ENCODE peak calls at places on chromosomes 4 and X, in six cellular contexts. One of them, this sample, is unnamed. For H3K4me1 and H3K27me3, the result is how much of the 10 kb centered on the place peaks cover.

GRCh38 chrX:38882894-38883620 is 81.8 kb downstream of the MID1IP1 start:
- DNase-seq in colonic mucosa: no peak
- DNase-seq in heart left ventricle: no peak
- DNase-seq in esophagus muscularis mucosa: no peak
- DNase-seq in testis: no peak
- DNase-seq in GM23338: no peak
- DNase-seq in this sample: no peak

GRCh38 chrX:110665636-110666035 is 130.0 kb downstream of the CHRDL1 start:
- DNase-seq in colonic mucosa: peak
- DNase-seq in heart left ventricle: no peak
- DNase-seq in esophagus muscularis mucosa: no peak
- DNase-seq in testis: peak
- DNase-seq in GM23338: peak
- DNase-seq in this sample: peak

GRCh38 chr4:24720979-24721378 is 74.4 kb upstream of the SOD3 start:
- DNase-seq in colonic mucosa: no peak
- DNase-seq in heart left ventricle: no peak
- DNase-seq in esophagus muscularis mucosa: no peak
- DNase-seq in testis: no peak
- DNase-seq in GM23338: peak
- DNase-seq in this sample: no peak

GRCh38 chr4:105122334-105122733 is 24.3 kb upstream of the TET2 start:
- DNase-seq in colonic mucosa: no peak
- DNase-seq in heart left ventricle: no peak
- DNase-seq in esophagus muscularis mucosa: no peak
- DNase-seq in testis: no peak
- DNase-seq in GM23338: peak
- DNase-seq in this sample: no peak

GRCh38 chrX:101078716-101079115 is at the start of gene TMEM35A:
- DNase-seq in colonic mucosa: peak
- DNase-seq in heart left ventricle: no peak
- DNase-seq in esophagus muscularis mucosa: no peak
- DNase-seq in testis: no peak
- DNase-seq in GM23338: peak
- DNase-seq in this sample: no peak

GRCh38 chr4:152462047-152462446 is 73.8 kb downstream of the FBXW7 start:
- DNase-seq in colonic mucosa: no peak
- DNase-seq in heart left ventricle: no peak
- DNase-seq in esophagus muscularis mucosa: no peak
- DNase-seq in testis: no peak
- DNase-seq in GM23338: no peak
- DNase-seq in this sample: no peak

GRCh38 chr4:111466821-111467605 is 678.2 kb upstream of the FAM241A start:
- DNase-seq in colonic mucosa: no peak
- DNase-seq in heart left ventricle: no peak
- DNase-seq in esophagus muscularis mucosa: no peak
- DNase-seq in testis: no peak
- DNase-seq in GM23338: no peak
- DNase-seq in this sample: no peak

GRCh38 chr4:173990879-173991231 is 292.6 kb downstream of the FBXO8 start:
- DNase-seq in colonic mucosa: peak
- DNase-seq in heart left ventricle: peak
- DNase-seq in esophagus muscularis mucosa: no peak
- DNase-seq in testis: peak
- DNase-seq in GM23338: peak
- DNase-seq in this sample: no peak

GRCh38 chrX:51420610-51421009 is 75.8 kb downstream of the NUDT11 start:
- DNase-seq in colonic mucosa: peak
- DNase-seq in heart left ventricle: no peak
- DNase-seq in esophagus muscularis mucosa: no peak
- DNase-seq in testis: peak
- DNase-seq in GM23338: peak
- DNase-seq in this sample: peak

GRCh38 chr4:128284317-128284716 is 3.3 kb downstream of the PGRMC2 start:
- DNase-seq in colonic mucosa: no peak
- DNase-seq in heart left ventricle: no peak
- DNase-seq in esophagus muscularis mucosa: no peak
- DNase-seq in testis: no peak
- DNase-seq in GM23338: no peak
- DNase-seq in this sample: no peak

GRCh38 chr4:127732623-127733199 is 2.5 kb downstream of the SLC25A31 start:
- DNase-seq in colonic mucosa: no peak
- DNase-seq in heart left ventricle: no peak
- DNase-seq in esophagus muscularis mucosa: no peak
- DNase-seq in testis: no peak
- DNase-seq in GM23338: peak
- DNase-seq in this sample: no peak

GRCh38 chr4:26330946-26331345 is 10.1 kb downstream of the RBPJ start:
- DNase-seq in colonic mucosa: no peak
- DNase-seq in heart left ventricle: no peak
- DNase-seq in esophagus muscularis mucosa: no peak
- DNase-seq in testis: no peak
- DNase-seq in GM23338: peak
- DNase-seq in this sample: no peak

GRCh38 chr4:129676934-129677333 is 581.0 kb downstream of the C4orf33 start:
- DNase-seq in colonic mucosa: no peak
- DNase-seq in heart left ventricle: no peak
- DNase-seq in esophagus muscularis mucosa: no peak
- DNase-seq in testis: no peak
- DNase-seq in GM23338: no peak
- DNase-seq in this sample: no peak

GRCh38 chrX:109327271-109327670 is 154.6 kb downstream of the GUCY2F start:
- DNase-seq in colonic mucosa: no peak
- DNase-seq in heart left ventricle: no peak
- DNase-seq in esophagus muscularis mucosa: no peak
- DNase-seq in testis: no peak
- DNase-seq in GM23338: no peak
- DNase-seq in this sample: no peak

GRCh38 chrX:97858592-97858991 is 974.9 kb downstream of the RPA4 start:
- DNase-seq in colonic mucosa: no peak
- DNase-seq in heart left ventricle: no peak
- DNase-seq in esophagus muscularis mucosa: no peak
- DNase-seq in testis: no peak
- DNase-seq in GM23338: no peak
- DNase-seq in this sample: no peak

GRCh38 chr4:155407480-155407879 is 30.7 kb upstream of the MAP9 start:
- DNase-seq in colonic mucosa: no peak
- DNase-seq in heart left ventricle: no peak
- DNase-seq in esophagus muscularis mucosa: no peak
- DNase-seq in testis: no peak
- DNase-seq in GM23338: no peak
- DNase-seq in this sample: no peak

GRCh38 chrX:71367396-71367795 is 1.2 kb downstream of the TAF1 start:
- DNase-seq in colonic mucosa: no peak
- DNase-seq in heart left ventricle: no peak
- DNase-seq in esophagus muscularis mucosa: no peak
- DNase-seq in testis: no peak
- DNase-seq in GM23338: no peak
- DNase-seq in this sample: no peak

GRCh38 chr4:165199286-165199685 is 8.1 kb upstream of the KLHL2 start:
- DNase-seq in colonic mucosa: no peak
- DNase-seq in heart left ventricle: no peak
- DNase-seq in esophagus muscularis mucosa: no peak
- DNase-seq in testis: no peak
- DNase-seq in GM23338: no peak
- DNase-seq in this sample: no peak

GRCh38 chr4:185357733-185358440 is 37.8 kb downstream of the LRP2BP start:
- DNase-seq in colonic mucosa: no peak
- DNase-seq in heart left ventricle: no peak
- DNase-seq in esophagus muscularis mucosa: no peak
- DNase-seq in testis: no peak
- DNase-seq in GM23338: no peak
- DNase-seq in this sample: no peak

GRCh38 chr4:107531927-107532326 is 188.1 kb downstream of the PAPSS1 start:
- DNase-seq in colonic mucosa: peak
- DNase-seq in heart left ventricle: no peak
- DNase-seq in esophagus muscularis mucosa: no peak
- DNase-seq in testis: no peak
- DNase-seq in GM23338: no peak
- DNase-seq in this sample: no peak

GRCh38 chr4:56937262-56937661 is 29.6 kb downstream of the REST start:
- DNase-seq in colonic mucosa: no peak
- DNase-seq in heart left ventricle: no peak
- DNase-seq in esophagus muscularis mucosa: no peak
- DNase-seq in testis: no peak
- DNase-seq in GM23338: no peak
- DNase-seq in this sample: no peak

GRCh38 chrX:110045421-110045820 is 42.5 kb downstream of the TMEM164 start:
- DNase-seq in colonic mucosa: no peak
- DNase-seq in heart left ventricle: no peak
- DNase-seq in esophagus muscularis mucosa: no peak
- DNase-seq in testis: no peak
- DNase-seq in GM23338: no peak
- DNase-seq in this sample: no peak

GRCh38 chr4:184420402-184420801 is 53.9 kb downstream of the IRF2 start:
- DNase-seq in colonic mucosa: no peak
- DNase-seq in heart left ventricle: no peak
- DNase-seq in esophagus muscularis mucosa: no peak
- DNase-seq in testis: no peak
- DNase-seq in GM23338: no peak
- DNase-seq in this sample: no peak

GRCh38 chr4:1050486-1051213 is 39.2 kb downstream of the FGFRL1 start:
- DNase-seq in colonic mucosa: no peak
- DNase-seq in heart left ventricle: peak
- DNase-seq in esophagus muscularis mucosa: no peak
- DNase-seq in testis: no peak
- DNase-seq in GM23338: no peak
- DNase-seq in this sample: no peak

GRCh38 chr4:138390286-138390685 is 148.1 kb upstream of the SLC7A11 start:
- DNase-seq in colonic mucosa: no peak
- DNase-seq in heart left ventricle: no peak
- DNase-seq in esophagus muscularis mucosa: no peak
- DNase-seq in testis: peak
- DNase-seq in GM23338: no peak
- DNase-seq in this sample: no peak

GRCh38 chr4:153228512-153229145 is 24.4 kb downstream of the TRIM2 start:
- DNase-seq in colonic mucosa: no peak
- DNase-seq in heart left ventricle: no peak
- DNase-seq in esophagus muscularis mucosa: no peak
- DNase-seq in testis: no peak
- DNase-seq in GM23338: no peak
- DNase-seq in this sample: no peak

GRCh38 chr4:7710576-7711329 is 228.9 kb downstream of the AFAP1 start:
- DNase-seq in colonic mucosa: no peak
- DNase-seq in heart left ventricle: peak
- DNase-seq in esophagus muscularis mucosa: no peak
- DNase-seq in testis: no peak
- DNase-seq in GM23338: no peak
- DNase-seq in this sample: no peak

GRCh38 chr4:139367421-139368090 is 65.3 kb upstream of the NDUFC1 start:
- DNase-seq in colonic mucosa: no peak
- DNase-seq in heart left ventricle: no peak
- DNase-seq in esophagus muscularis mucosa: no peak
- DNase-seq in testis: peak
- DNase-seq in GM23338: no peak
- DNase-seq in this sample: no peak

GRCh38 chr4:83782591-83782990 is 246.7 kb downstream of the GPAT3 start:
- DNase-seq in colonic mucosa: no peak
- DNase-seq in heart left ventricle: no peak
- DNase-seq in esophagus muscularis mucosa: no peak
- DNase-seq in testis: no peak
- DNase-seq in GM23338: no peak
- DNase-seq in this sample: no peak

GRCh38 chrX:291411-291901 is 10.3 kb downstream of the PLCXD1 start:
- DNase-seq in colonic mucosa: peak
- DNase-seq in heart left ventricle: peak
- DNase-seq in esophagus muscularis mucosa: no peak
- DNase-seq in testis: no peak
- DNase-seq in GM23338: no peak
- DNase-seq in this sample: no peak

GRCh38 chr4:30825008-30825765 is 105.0 kb downstream of the PCDH7 start:
- DNase-seq in colonic mucosa: no peak
- DNase-seq in heart left ventricle: no peak
- DNase-seq in esophagus muscularis mucosa: no peak
- DNase-seq in testis: no peak
- DNase-seq in GM23338: no peak
- DNase-seq in this sample: no peak

GRCh38 chr4:106312997-106313522 is 2.9 kb downstream of the TBCK start:
- DNase-seq in colonic mucosa: no peak
- DNase-seq in heart left ventricle: no peak
- DNase-seq in esophagus muscularis mucosa: no peak
- DNase-seq in testis: no peak
- DNase-seq in GM23338: no peak
- DNase-seq in this sample: no peak
- H3K4me1 ChIP-seq in colonic mucosa: under half
- H3K4me1 ChIP-seq in heart left ventricle: under half
- H3K4me1 ChIP-seq in esophagus muscularis mucosa: under half
- H3K4me1 ChIP-seq in testis: under half
- H3K4me1 ChIP-seq in GM23338: under half
- H3K4me1 ChIP-seq in this sample: under half

GRCh38 chrX:120144178-120144844 is 14.1 kb upstream of the RHOXF2 start:
- DNase-seq in colonic mucosa: no peak
- DNase-seq in heart left ventricle: no peak
- DNase-seq in esophagus muscularis mucosa: no peak
- DNase-seq in testis: peak
- DNase-seq in GM23338: peak
- DNase-seq in this sample: no peak
- H3K4me3 ChIP-seq in colonic mucosa: no peak
- H3K4me3 ChIP-seq in heart left ventricle: no peak
- H3K4me3 ChIP-seq in esophagus muscularis mucosa: no peak
- H3K4me3 ChIP-seq in testis: no peak
- H3K4me3 ChIP-seq in GM23338: peak
- H3K4me3 ChIP-seq in this sample: no peak

GRCh38 chrX:131081772-131082755 is 23.9 kb downstream of the ARHGAP36 start:
- DNase-seq in colonic mucosa: no peak
- DNase-seq in heart left ventricle: no peak
- DNase-seq in esophagus muscularis mucosa: no peak
- DNase-seq in testis: no peak
- DNase-seq in GM23338: peak
- DNase-seq in this sample: no peak

GRCh38 chrX:131084145-131084544 is 26.0 kb downstream of the ARHGAP36 start:
- DNase-seq in colonic mucosa: no peak
- DNase-seq in heart left ventricle: no peak
- DNase-seq in esophagus muscularis mucosa: no peak
- DNase-seq in testis: no peak
- DNase-seq in GM23338: no peak
- DNase-seq in this sample: no peak

GRCh38 chrX:131083510-131084142 is 25.5 kb downstream of the ARHGAP36 start:
- DNase-seq in colonic mucosa: no peak
- DNase-seq in heart left ventricle: no peak
- DNase-seq in esophagus muscularis mucosa: no peak
- DNase-seq in testis: no peak
- DNase-seq in GM23338: peak
- DNase-seq in this sample: no peak
- H3K27me3 ChIP-seq in colonic mucosa: under half
- H3K27me3 ChIP-seq in heart left ventricle: under half
- H3K27me3 ChIP-seq in esophagus muscularis mucosa: under half
- H3K27me3 ChIP-seq in testis: under half
- H3K27me3 ChIP-seq in GM23338: half or more
- H3K27me3 ChIP-seq in this sample: under half

DNA sequence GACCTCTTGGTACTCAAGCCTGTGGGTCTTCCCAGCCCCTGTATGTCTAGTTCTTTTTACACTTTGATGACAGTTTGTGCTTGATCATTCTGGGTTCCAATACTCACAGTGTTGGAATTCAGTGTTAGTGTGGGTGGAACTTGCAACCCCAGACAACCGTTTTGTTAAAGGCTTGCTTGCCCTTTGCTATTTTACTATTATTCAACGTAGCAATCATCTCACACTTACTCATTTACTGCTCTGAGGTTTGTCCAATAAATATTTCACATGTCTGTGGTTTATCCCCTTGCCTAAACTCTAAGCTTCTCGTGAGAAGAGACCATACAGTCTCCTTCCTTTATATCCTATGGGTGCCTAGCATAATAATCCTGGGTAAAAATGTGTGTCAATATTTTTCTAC is 15.3 kb downstream of the CCNG2 start:
- DNase-seq in colonic mucosa: no peak
- DNase-seq in heart left ventricle: no peak
- DNase-seq in esophagus muscularis mucosa: no peak
- DNase-seq in testis: no peak
- DNase-seq in GM23338: no peak
- DNase-seq in this sample: no peak
- H3K4me1 ChIP-seq in colonic mucosa: under half
- H3K4me1 ChIP-seq in heart left ventricle: under half
- H3K4me1 ChIP-seq in esophagus muscularis mucosa: under half
- H3K4me1 ChIP-seq in testis: under half
- H3K4me1 ChIP-seq in GM23338: under half
- H3K4me1 ChIP-seq in this sample: under half